ENCODE peak calls at places on chromosomes 2 and 18, in eight cellular contexts. Y is K562, L is esophagus muscularis mucosa, U is tibial nerve, D is upper lobe of left lung, W is stomach, N is GM12878, R is HepG2. H is an unnamed sample.

GRCh38 chr2:48414980-48415764 is 114.8 kb upstream of the STON1 start:
- DNase-seq in Y (no peak), L (no peak), U (no peak), D (peak; percentile 25), W (no peak), N (no peak), R (peak; percentile 79), H (no peak)

GRCh38 chr18:6086731-6087130 is 191.4 kb upstream of the TMEM200C start:
- DNase-seq in Y (no peak), L (no peak), U (no peak), D (no peak), W (no peak), N (no peak), R (no peak), H (no peak)

GRCh38 chr2:205566556-205567061 is 115.7 kb upstream of the NRP2 start:
- DNase-seq in Y (no peak), L (no peak), U (no peak), D (no peak), W (no peak), N (no peak), R (no peak), H (no peak)

GRCh38 chr18:12038082-12038660 is 55.5 kb upstream of the ANKRD62 start:
- DNase-seq in Y (no peak), L (no peak), U (no peak), D (no peak), W (peak; percentile 40), N (no peak), R (no peak), H (peak; percentile 76)

GRCh38 chr2:12300019-12300602 is 416.6 kb upstream of the TRIB2 start:
- DNase-seq in Y (no peak), L (no peak), U (no peak), D (no peak), W (no peak), N (no peak), R (no peak), H (no peak)

GRCh38 chr2:171087547-171087946 is 73.1 kb downstream of the TLK1 start:
- DNase-seq in Y (no peak), L (no peak), U (no peak), D (no peak), W (no peak), N (no peak), R (no peak), H (no peak)

GRCh38 chr18:79918089-79919011 is 33.1 kb downstream of the SLC66A2 start:
- DNase-seq in Y (no peak), L (no peak), U (no peak), D (no peak), W (peak; percentile 20), N (no peak), R (no peak), H (peak; percentile 37)

GRCh38 chr2:188022389-188022788 is 269.3 kb upstream of the GULP1 start:
- DNase-seq in Y (no peak), L (no peak), U (no peak), D (no peak), W (no peak), N (no peak), R (no peak), H (no peak)

GRCh38 chr2:239259173-239259572 is 141.6 kb downstream of the HDAC4 start:
- DNase-seq in Y (no peak), L (no peak), U (no peak), D (no peak), W (no peak), N (no peak), R (no peak), H (no peak)

GRCh38 chr18:79760348-79760747 is 37.4 kb upstream of the KCNG2 start:
- DNase-seq in Y (no peak), L (no peak), U (no peak), D (no peak), W (no peak), N (no peak), R (no peak), H (peak; percentile 2)

GRCh38 chr2:238158807-238159539 is at the start of gene ERFE:
- DNase-seq in Y (peak; percentile 89), L (no peak), U (no peak), D (no peak), W (no peak), N (no peak), R (no peak), H (no peak)

GRCh38 chr2:166628478-166629136 is 134.6 kb upstream of the SCN7A start:
- DNase-seq in Y (no peak), L (no peak), U (no peak), D (no peak), W (no peak), N (no peak), R (no peak), H (no peak)

DNA sequence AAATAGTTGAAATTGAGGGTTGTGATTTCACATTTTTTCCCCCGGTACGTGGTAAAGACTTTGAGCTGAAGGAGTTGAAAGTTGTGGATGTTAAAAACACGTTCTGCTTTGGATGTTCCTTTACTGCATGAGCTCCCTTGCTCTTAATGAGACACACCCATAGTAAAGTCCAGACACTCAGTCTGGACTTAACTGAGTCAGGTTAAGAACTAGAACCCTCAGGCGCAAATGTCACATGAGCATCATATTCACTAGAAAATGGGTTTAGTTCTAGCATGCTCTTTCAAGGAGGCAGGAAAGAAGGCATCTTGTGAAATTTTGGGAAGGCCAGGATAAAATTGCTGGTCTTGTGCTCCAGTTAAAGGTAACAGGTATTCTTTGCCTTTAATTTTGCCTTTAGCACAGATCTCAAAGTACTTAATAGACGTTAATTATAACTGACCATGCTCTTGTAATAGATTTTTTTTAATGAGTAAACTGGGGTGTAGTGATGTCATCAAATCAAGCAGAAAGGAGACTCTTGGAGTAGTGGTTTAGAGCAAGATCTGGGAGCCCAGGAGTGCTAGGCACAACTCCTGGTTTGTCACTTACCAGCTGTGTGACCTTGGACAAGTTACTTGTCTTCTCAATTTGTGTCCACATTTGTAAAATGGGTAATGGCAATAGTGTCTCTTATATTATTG is 20.6 kb downstream of the ITGA6 start:
- DNase-seq in Y (no peak), L (no peak), U (no peak), D (no peak), W (no peak), N (no peak), R (no peak), H (no peak)
- H3K4me1 ChIP-seq in Y (no peaks in the 10 kb centered on the region), L (no peaks in the 10 kb centered on the region), U (peaks cover 91% of the 10 kb centered on the region), D (no peaks in the 10 kb centered on the region), W (peaks cover 55% of the 10 kb centered on the region), N (no peaks in the 10 kb centered on the region), R (peaks cover 11% of the 10 kb centered on the region), H (no peaks in the 10 kb centered on the region)

DNA sequence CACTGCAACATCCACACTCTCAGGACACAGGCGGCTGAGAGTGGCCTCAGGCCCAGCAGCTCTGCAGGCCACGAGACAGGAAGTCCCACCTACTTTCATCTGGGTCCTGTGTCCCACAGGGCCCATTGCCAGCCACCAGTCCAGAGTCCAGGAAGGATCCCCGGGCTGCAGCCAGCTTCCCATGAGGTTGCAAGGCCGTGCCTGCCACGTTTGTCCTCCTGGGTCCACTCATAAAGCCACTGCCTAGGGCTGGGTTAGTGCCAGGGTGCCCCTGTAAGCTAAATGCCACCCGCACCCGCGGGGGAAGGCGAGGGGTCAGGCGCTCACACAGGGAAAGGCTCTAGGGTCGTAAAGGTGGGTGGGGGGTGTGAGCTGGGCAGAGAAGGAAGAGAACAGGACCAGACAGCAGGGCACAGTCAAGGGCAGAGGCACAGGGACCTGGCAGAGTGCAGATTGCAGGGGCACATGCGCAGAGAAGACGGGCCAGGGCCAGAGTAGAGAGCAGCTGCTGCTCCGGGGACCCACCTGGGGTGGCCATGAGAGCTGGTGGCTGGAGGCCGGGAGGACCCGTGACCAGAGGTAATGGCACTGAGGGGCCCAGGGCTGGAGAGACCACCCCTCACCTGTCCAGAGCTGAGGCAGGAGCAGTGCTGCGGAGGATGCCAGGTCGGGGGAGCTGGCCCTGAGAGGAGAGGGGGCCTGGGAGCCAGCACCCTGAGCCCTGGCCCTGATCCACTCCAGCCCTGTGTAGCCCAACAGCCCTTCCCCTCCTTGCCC is 8.0 kb downstream of the AGXT start:
- DNase-seq in Y (no peak), L (no peak), U (no peak), D (no peak), W (peak; percentile 69), N (no peak), R (peak; percentile 94), H (no peak)
- TF ChIP-seq EP300 in Y (no peak), L (no peak), U (no peak), D (no peak), W (no peak), N (no peak), R (peak; percentile 55), H (no peak)

DNA sequence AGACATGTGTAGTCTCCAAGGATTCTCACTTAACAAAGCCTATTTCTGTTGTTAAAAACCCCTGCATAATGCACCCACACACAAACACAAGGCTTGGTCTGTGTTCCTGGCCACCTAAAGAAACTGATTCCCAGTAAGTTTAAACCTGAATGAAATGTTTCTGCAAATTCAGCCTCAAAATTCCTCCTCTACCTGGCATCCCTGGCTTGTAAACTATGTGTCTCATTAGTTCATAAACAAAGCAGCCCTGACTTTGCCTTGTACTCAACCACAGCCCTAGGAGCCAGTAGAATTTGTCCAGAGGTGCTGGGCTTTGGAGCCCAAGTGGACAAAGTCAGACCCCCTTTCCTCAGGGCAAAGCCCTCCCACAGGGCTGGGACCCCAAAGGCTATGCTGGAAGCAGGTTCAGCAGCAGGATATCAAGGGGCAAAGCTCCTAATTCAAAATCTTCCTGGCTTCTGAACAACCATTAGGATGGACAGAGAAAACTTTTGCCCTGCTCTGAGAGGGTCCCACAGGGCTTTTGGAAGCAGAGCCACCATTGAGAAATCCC is 2.6 kb upstream of the HOXD13 start:
- DNase-seq in Y (no peak), L (no peak), U (no peak), D (no peak), W (no peak), N (no peak), R (no peak), H (no peak)
- H3K27me3 ChIP-seq in Y (peaks cover 84% of the 10 kb centered on the region), L (peaks cover 8% of the 10 kb centered on the region), U (peaks cover 98% of the 10 kb centered on the region), D (peaks cover 42% of the 10 kb centered on the region), W (peaks cover 100% of the 10 kb centered on the region), N (peaks cover 28% of the 10 kb centered on the region), R (peaks cover 22% of the 10 kb centered on the region), H (peaks cover 11% of the 10 kb centered on the region)

DNA sequence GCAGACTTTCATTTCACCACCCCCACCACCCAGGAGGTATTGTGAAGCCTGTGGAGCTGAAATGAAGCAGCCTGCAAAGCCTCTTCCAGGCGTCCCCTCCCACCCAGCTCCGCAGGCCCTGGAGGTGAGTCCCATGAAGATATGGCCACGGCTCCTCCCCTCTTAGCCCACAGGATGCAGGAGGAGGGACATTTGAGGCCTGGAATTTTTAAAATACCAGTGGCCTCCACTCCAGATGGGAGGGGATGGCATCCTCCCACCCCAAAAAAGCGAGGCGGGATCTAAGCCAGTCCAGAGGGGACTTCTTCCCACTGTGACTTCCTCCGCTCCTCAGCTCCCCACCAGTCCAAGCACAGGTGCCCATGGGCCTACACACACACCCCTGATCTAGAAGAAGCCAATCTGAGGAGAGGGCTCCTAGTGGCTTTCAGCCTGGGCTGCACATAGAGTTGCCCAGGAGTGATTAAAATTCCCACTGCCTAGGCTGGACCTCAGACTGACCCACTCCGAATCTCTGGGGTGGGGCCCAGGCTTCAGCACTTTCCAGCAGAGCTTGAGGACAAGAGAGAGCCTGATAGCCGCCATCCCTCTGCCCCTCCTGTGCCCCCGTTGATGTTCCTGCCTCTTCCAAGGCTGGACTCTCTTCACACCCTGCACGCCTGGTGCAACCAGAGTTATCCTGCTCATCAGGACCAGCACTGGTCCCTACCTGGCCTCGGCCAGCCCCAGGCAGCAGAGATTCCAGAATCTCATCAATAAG is 206.9 kb downstream of the TNS1 start:
- DNase-seq in Y (no peak), L (peak; percentile 88), U (no peak), D (no peak), W (peak; percentile 19), N (no peak), R (no peak), H (peak; percentile 67)
- H3K4me1 ChIP-seq in Y (peaks cover 21% of the 10 kb centered on the region), L (peaks cover 88% of the 10 kb centered on the region), U (peaks cover 65% of the 10 kb centered on the region), D (peaks cover 11% of the 10 kb centered on the region), W (peaks cover 29% of the 10 kb centered on the region), N (peaks cover 4% of the 10 kb centered on the region), R (peaks cover 76% of the 10 kb centered on the region), H (no peaks in the 10 kb centered on the region)

GRCh38 chr2:72887032-72887835 is at the start of gene SPR:
- DNase-seq in Y (peak; percentile 89), L (no peak), U (peak; percentile 57), D (peak; percentile 86), W (peak; percentile 90), N (no peak), R (peak; percentile 68), H (peak; percentile 82)
- TF ChIP-seq EP300 in Y (no peak), L (no peak), U (no peak), D (no peak), W (no peak), N (no peak), R (no peak), H (no peak)

H was measured in sigmoid colon.